ENCODE peak calls at places on chromosomes 1 and 21, in four cellular contexts. W, J, E and C are unnamed samples.

GRCh38 chr1:230979389-230979716 is 459 bp downstream of the ARV1 start:
- DNase-seq in J (no peak), W (no peak), E (no peak), C (no peak)

GRCh38 chr1:164765993-164766720 is 207.2 kb downstream of the PBX1 start:
- DNase-seq in J (no peak), W (no peak), E (no peak), C (no peak)

GRCh38 chr1:166119678-166120077 is 47.1 kb downstream of the FAM78B start:
- DNase-seq in W (no peak), J (no peak), E (no peak), C (no peak)

GRCh38 chr1:23577056-23577985 is 18.0 kb upstream of the ID3 start:
- DNase-seq in W (peak), J (peak), E (peak), C (no peak)

GRCh38 chr21:37914211-37914900 is 1.9 kb downstream of the KCNJ6 start:
- DNase-seq in J (no peak), E (no peak), W (peak), C (no peak)

GRCh38 chr1:57422271-57423134 is 1.4 kb downstream of the DAB1 start:
- DNase-seq in E (no peak), W (no peak), J (no peak), C (no peak)

GRCh38 chr1:45685308-45686080 is 839 bp downstream of the GPBP1L1 start:
- DNase-seq in W (no peak), E (no peak), J (no peak), C (peak)

GRCh38 chr1:151612506-151613274 is 840 bp downstream of the SNX27 start:
- DNase-seq in E (no peak), W (peak), J (no peak), C (peak)

GRCh38 chr21:43318841-43319781 is 107.8 kb downstream of the SIK1 start:
- DNase-seq in W (no peak), J (no peak), E (peak), C (peak)

GRCh38 chr21:39006653-39007417 is 176.4 kb downstream of the PSMG1 start:
- DNase-seq in W (no peak), E (no peak), J (no peak), C (no peak)

GRCh38 chr1:203390298-203390697 is 39.4 kb upstream of the FMOD start:
- DNase-seq in E (no peak), J (no peak), W (no peak), C (no peak)

GRCh38 chr1:7149080-7149838 is 364.0 kb downstream of the CAMTA1 start:
- DNase-seq in J (no peak), W (no peak), E (no peak), C (no peak)

GRCh38 chr1:209937996-209938959 is at the start of gene SYT14:
- DNase-seq in J (no peak), W (peak), E (no peak), C (no peak)

GRCh38 chr21:33794586-33794985 is 121.0 kb downstream of the ATP5PO start:
- DNase-seq in W (no peak), J (no peak), E (no peak), C (no peak)

GRCh38 chr1:5286244-5286643 is 631.8 kb downstream of the AJAP1 start:
- DNase-seq in W (no peak), J (no peak), E (no peak), C (no peak)

GRCh38 chr1:19454265-19455198 is 30.8 kb downstream of the CAPZB start:
- DNase-seq in E (no peak), J (no peak), W (no peak), C (no peak)

GRCh38 chr21:45976666-45977335 is 4.8 kb upstream of the COL6A1 start:
- DNase-seq in J (no peak), E (no peak), W (no peak), C (no peak)

GRCh38 chr1:17359031-17359430 is 13.0 kb upstream of the PADI6 start:
- DNase-seq in E (no peak), J (no peak), W (peak), C (no peak)

GRCh38 chr1:26318338-26319064 is 743 bp downstream of the CD52 start:
- DNase-seq in E (no peak), W (no peak), J (no peak), C (no peak)

GRCh38 chr21:45460611-45461368 is 55.8 kb downstream of the COL18A1 start:
- DNase-seq in J (peak), W (no peak), E (no peak), C (peak)

GRCh38 chr1:9292361-9293240 is at the start of gene SPSB1:
- DNase-seq in W (peak), E (no peak), J (peak), C (no peak)

GRCh38 chr1:28114844-28115243 is 26.4 kb upstream of the EYA3 start:
- DNase-seq in J (no peak), W (no peak), E (no peak), C (no peak)

GRCh38 chr21:28521932-28522826 is 470.5 kb downstream of the LTN1 start:
- DNase-seq in J (no peak), E (no peak), W (no peak), C (no peak)

GRCh38 chr1:101003012-101003650 is 22.5 kb downstream of the DPH5 start:
- DNase-seq in E (no peak), W (no peak), J (peak), C (no peak)

GRCh38 chr1:101005871-101006270 is 19.7 kb downstream of the DPH5 start:
- DNase-seq in J (no peak), E (no peak), W (peak), C (no peak)

GRCh38 chr1:101004061-101004460 is 21.5 kb downstream of the DPH5 start:
- DNase-seq in W (no peak), J (peak), E (no peak), C (no peak)

GRCh38 chr1:101005191-101005590 is 20.4 kb downstream of the DPH5 start:
- DNase-seq in W (no peak), E (no peak), J (no peak), C (no peak)

DNA sequence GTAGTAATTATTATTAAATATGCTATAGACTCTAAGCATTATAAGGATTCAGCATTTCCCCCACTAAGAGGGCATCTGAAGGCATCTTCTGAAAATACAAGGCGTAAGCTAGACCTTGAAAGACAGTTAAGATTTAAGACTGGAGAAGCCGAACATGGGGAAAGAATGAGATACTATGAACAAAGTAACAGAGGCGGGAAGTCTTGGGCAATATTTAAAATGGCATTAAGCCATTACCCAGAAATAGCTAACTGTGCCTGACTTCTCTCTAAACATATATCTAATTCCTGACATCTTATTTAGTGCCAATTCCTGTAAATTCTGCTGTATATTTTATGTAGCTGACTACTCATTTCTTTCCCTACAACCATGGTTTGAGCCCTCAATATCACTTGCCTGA is 20.9 kb downstream of the DPH5 start:
- DNase-seq in W (no peak), J (peak), E (no peak), C (no peak)
- TF ChIP-seq BHLHE40 in W (no peak), J (no peak), E (no peak), C (no peak)

GRCh38 chr1:229812693-229813092 is 186.6 kb downstream of the URB2 start:
- DNase-seq in E (no peak), J (no peak), W (no peak), C (no peak)
- TF ChIP-seq HDAC2 in E (no peak), J (no peak), W (no peak), C (no peak)

GRCh38 chr21:42195378-42196031 is 23.4 kb upstream of the ABCG1 start:
- DNase-seq in E (no peak), J (no peak), W (no peak), C (no peak)
- TF ChIP-seq ESRRA in E (no peak), J (no peak), W (no peak), C (no peak)

GRCh38 chr1:233916706-233917105 is 12.2 kb downstream of the SLC35F3 start:
- DNase-seq in W (no peak), J (no peak), E (no peak), C (no peak)

DNA sequence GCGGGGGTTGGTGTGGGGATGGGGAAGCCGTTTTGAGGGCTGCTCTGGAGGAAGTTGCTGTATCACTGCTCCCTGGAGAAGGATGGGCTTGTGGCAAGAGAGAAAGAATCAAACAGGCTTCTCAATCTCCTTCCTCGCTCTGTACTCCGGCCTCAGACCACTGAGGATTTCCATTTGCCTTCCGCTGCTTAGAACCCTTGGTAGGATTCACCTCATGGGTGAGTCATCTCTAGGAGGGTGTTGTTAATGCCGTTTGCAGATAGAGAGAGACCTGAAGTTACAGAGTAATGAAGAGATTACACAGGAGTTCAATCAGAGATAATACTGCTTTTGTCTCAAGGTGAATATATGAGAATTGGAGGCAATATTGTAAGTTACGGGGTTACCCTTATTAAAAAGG is 15.3 kb downstream of the SLC35F3 start:
- DNase-seq in J (no peak), E (no peak), W (no peak), C (no peak)
- TF ChIP-seq BHLHE40 in J (no peak), E (no peak), W (no peak), C (no peak)